ENCODE peak calls at places on chromosomes 12 and 14, in four cellular contexts. J is skeletal muscle cell, G is caudate nucleus, I is amniotic stem cell. V is an unnamed sample.
A peak's percentile ranks its signal among the peaks of the same experiment; 100 is the strongest.

GRCh38 chr14:100304825-100305445 is 1.3 kb downstream of the SLC25A29 start:
- DNase-seq in J (no peak), G (peak; percentile 14), I (no peak), V (no peak)

GRCh38 chr12:132432721-132433577 is 57.0 kb upstream of the FBRSL1 start:
- DNase-seq in J (peak; percentile 51), G (no peak), I (no peak), V (no peak)

GRCh38 chr14:33534636-33535035 is 416.2 kb downstream of the EGLN3 start:
- DNase-seq in J (no peak), G (no peak), I (no peak), V (no peak)

GRCh38 chr12:97425802-97426484 is 36.7 kb upstream of the RMST start:
- DNase-seq in J (no peak), G (no peak), I (no peak), V (no peak)

GRCh38 chr12:4154672-4155225 is 118.8 kb upstream of the CCND2 start:
- DNase-seq in J (no peak), G (no peak), I (no peak), V (no peak)

GRCh38 chr14:71328183-71328582 is 420.9 kb downstream of the PCNX1 start:
- DNase-seq in J (no peak), G (no peak), I (no peak), V (no peak)

GRCh38 chr14:105193916-105194782 is 13.0 kb upstream of the NUDT14 start:
- DNase-seq in J (no peak), G (no peak), I (no peak), V (no peak)

GRCh38 chr12:64583395-64584172 is 26.7 kb upstream of the RASSF3 start:
- DNase-seq in J (no peak), G (no peak), I (no peak), V (no peak)

GRCh38 chr12:131222271-131223139 is 268.8 kb downstream of the ADGRD1 start:
- DNase-seq in J (no peak), G (no peak), I (no peak), V (no peak)

GRCh38 chr14:93103392-93104080 is 12.2 kb downstream of the ITPK1 start:
- DNase-seq in J (no peak), G (no peak), I (no peak), V (no peak)

GRCh38 chr12:6554168-6554989 is 1.5 kb downstream of the IFFO1 start:
- DNase-seq in J (no peak), G (peak; percentile 81), I (no peak), V (no peak)

GRCh38 chr12:85733984-85734383 is 102.2 kb downstream of the RASSF9 start:
- DNase-seq in J (no peak), G (no peak), I (no peak), V (no peak)

GRCh38 chr14:36905272-36906046 is 243.8 kb downstream of the PAX9 start:
- DNase-seq in J (no peak), G (no peak), I (no peak), V (no peak)

GRCh38 chr12:61667676-61668075 is 592.5 kb upstream of the USP15 start:
- DNase-seq in J (no peak), G (no peak), I (no peak), V (no peak)

GRCh38 chr12:93183940-93184663 is 193.6 kb upstream of the NUDT4 start:
- DNase-seq in J (no peak), G (no peak), I (no peak), V (no peak)

GRCh38 chr12:81337891-81338290 is 260.0 kb downstream of the ACSS3 start:
- DNase-seq in J (no peak), G (no peak), I (no peak), V (no peak)

GRCh38 chr14:95189400-95190162 is 32.3 kb upstream of the DICER1 start:
- DNase-seq in J (no peak), G (no peak), I (no peak), V (no peak)

GRCh38 chr12:26870491-26871419 is 37.8 kb upstream of the ITPR2 start:
- DNase-seq in J (peak; percentile 9), G (no peak), I (no peak), V (no peak)

GRCh38 chr14:67457782-67458181 is 30.7 kb downstream of the TMEM229B start:
- DNase-seq in J (no peak), G (peak; percentile 74), I (no peak), V (no peak)

GRCh38 chr14:74649167-74649566 is 37.1 kb upstream of the LTBP2 start:
- DNase-seq in J (no peak), G (no peak), I (no peak), V (no peak)

GRCh38 chr12:43812926-43813325 is 6.8 kb upstream of the TWF1 start:
- DNase-seq in J (no peak), G (no peak), I (no peak), V (no peak)

GRCh38 chr12:12807970-12808702 is 5.0 kb upstream of the DDX47 start:
- DNase-seq in J (no peak), G (no peak), I (no peak), V (no peak)

GRCh38 chr12:124270671-124271070 is 24.2 kb upstream of the RFLNA start:
- DNase-seq in J (no peak), G (no peak), I (no peak), V (no peak)

GRCh38 chr12:131473721-131474709 is 236.9 kb upstream of the SFSWAP start:
- DNase-seq in J (no peak), G (no peak), I (no peak), V (no peak)

GRCh38 chr14:61456720-61457119 is 135.3 kb downstream of the PRKCH start:
- DNase-seq in J (no peak), G (peak; percentile 48), I (peak; percentile 56), V (no peak)

GRCh38 chr14:104893435-104894207 is 28.6 kb downstream of the CEP170B start:
- DNase-seq in J (no peak), G (no peak), I (no peak), V (no peak)

GRCh38 chr14:105537580-105538474 is 11.4 kb downstream of the TMEM121 start:
- DNase-seq in J (no peak), G (no peak), I (no peak), V (no peak)

V was measured in Panc1.